ENCODE peak calls at places on chromosomes 11 and 22, in eight cellular contexts. V, H, D, J, L, P, U and W are unnamed samples.

GRCh38 chr11:61270354-61271070 is 24.6 kb downstream of the VWCE start:
- DNase-seq in J (no peak), V (peak), D (no peak), U (peak), L (no peak), H (no peak), P (peak), W (no peak)

GRCh38 chr11:66277475-66278391 is at the start of gene CNIH2:
- DNase-seq in D (no peak), V (no peak), J (peak), U (no peak), P (no peak), H (no peak), L (no peak), W (peak)

GRCh38 chr22:43860126-43860525 is 2.2 kb downstream of the SULT4A1 start:
- DNase-seq in P (no peak), D (no peak), V (no peak), L (no peak), H (no peak), J (no peak), U (no peak), W (no peak)

GRCh38 chr11:44989831-44990566 is 39.3 kb upstream of the TP53I11 start:
- DNase-seq in P (peak), L (no peak), H (no peak), V (no peak), J (peak), D (peak), U (no peak), W (no peak)

GRCh38 chr11:76798656-76799055 is 15.5 kb downstream of the TSKU start:
- DNase-seq in D (no peak), H (no peak), J (no peak), P (no peak), U (no peak), V (no peak), L (no peak), W (no peak)

GRCh38 chr11:30914143-30914762 is 328.1 kb upstream of the MPPED2 start:
- DNase-seq in L (peak), P (peak), V (peak), D (peak), H (no peak), J (peak), U (peak), W (no peak)

GRCh38 chr22:39893526-39893925 is at the start of gene ENTHD1:
- DNase-seq in H (no peak), L (no peak), V (no peak), J (no peak), U (no peak), P (no peak), D (no peak), W (no peak)

GRCh38 chr11:130071211-130071712 is 1.6 kb downstream of the APLP2 start:
- DNase-seq in L (no peak), U (no peak), D (no peak), P (peak), H (no peak), V (peak), J (no peak), W (no peak)

GRCh38 chr11:65329944-65330403 is 3.7 kb upstream of the DPF2 start:
- DNase-seq in H (peak), U (peak), P (peak), L (peak), J (peak), V (peak), D (peak), W (peak)

GRCh38 chr11:291281-292210 is 2.6 kb downstream of the PGGHG start:
- DNase-seq in L (no peak), P (no peak), V (no peak), D (peak), H (no peak), J (no peak), U (no peak), W (no peak)

GRCh38 chr22:25482091-25482760 is 82.2 kb upstream of the GRK3 start:
- DNase-seq in L (no peak), V (no peak), H (no peak), U (no peak), J (peak), D (no peak), P (no peak), W (no peak)

GRCh38 chr11:59191095-59191494 is 19.2 kb downstream of the DTX4 start:
- DNase-seq in H (no peak), U (peak), D (no peak), J (no peak), P (no peak), V (no peak), L (no peak), W (no peak)

GRCh38 chr22:23057331-23057730 is 13.0 kb upstream of the GNAZ start:
- DNase-seq in J (no peak), H (no peak), V (no peak), L (no peak), P (no peak), D (no peak), U (no peak), W (no peak)

GRCh38 chr22:23054531-23055257 is 15.6 kb upstream of the GNAZ start:
- DNase-seq in U (peak), H (no peak), J (no peak), L (no peak), P (no peak), V (no peak), D (no peak), W (peak)

GRCh38 chr22:23053051-23053707 is 17.1 kb upstream of the GNAZ start:
- DNase-seq in P (no peak), D (no peak), J (no peak), V (no peak), H (no peak), L (no peak), U (no peak), W (no peak)

GRCh38 chr22:23055448-23056179 is 14.7 kb upstream of the GNAZ start:
- DNase-seq in V (no peak), D (no peak), U (no peak), P (no peak), H (no peak), L (no peak), J (no peak), W (no peak)

DNA sequence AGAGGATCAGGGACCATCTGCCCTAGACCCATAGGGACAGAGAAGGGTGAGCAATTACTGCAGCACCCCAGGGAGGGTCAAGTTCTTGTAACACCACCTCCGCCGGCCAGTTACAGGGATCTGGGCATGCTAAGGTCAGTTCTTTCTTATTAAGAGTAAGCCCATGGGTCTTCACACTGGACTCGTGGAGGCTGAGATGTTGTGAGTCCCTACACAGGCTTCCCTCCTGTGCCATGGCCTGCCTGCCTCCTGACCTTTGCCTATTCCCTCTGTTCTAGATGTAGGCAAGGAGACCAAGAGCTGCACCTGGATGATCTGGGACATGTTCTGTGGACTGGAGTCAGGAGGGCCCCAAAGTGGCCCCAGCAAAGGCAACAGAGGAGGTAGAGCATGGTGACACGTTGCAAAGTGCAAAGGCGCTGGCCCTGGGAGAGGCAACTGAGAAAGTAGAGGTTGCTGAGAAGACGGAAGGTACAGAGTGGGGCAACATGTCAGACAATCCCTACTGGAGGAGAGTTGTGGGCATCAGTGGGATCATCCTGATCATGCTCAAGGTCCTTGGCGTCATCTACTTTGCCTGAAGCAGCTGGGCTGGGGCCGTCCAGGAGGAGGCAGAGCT is 16.3 kb upstream of the GNAZ start:
- DNase-seq in V (no peak), P (no peak), J (no peak), D (no peak), H (no peak), L (no peak), U (no peak), W (no peak)
- TF ChIP-seq CTCF in V (no peak), P (no peak), J (no peak), D (no peak), H (no peak), L (no peak), U (no peak), W (no peak)

DNA sequence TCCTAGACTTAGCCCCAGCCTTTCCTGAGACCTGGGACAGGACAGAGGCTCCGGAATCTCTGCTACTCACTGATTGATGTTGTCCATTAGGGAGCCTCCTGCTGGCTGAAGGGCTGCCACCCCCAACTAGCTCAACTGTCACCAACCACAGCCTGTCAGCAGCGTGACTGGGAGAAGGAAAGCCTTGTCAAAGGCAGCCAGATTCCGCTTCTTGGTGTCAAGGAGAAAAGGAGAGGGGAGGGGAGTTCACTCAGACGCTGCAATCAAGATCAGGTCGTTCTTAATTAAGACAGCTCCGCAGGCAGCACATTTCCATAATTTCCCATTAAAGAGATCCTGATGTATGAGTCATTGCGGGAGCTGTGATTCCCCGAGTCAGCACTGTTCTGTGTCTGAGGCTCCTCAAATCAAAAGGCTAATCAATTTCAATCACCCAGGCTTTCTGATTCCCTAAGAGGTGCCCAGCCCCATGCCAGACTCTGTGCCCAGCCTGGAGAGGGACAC is 152.8 kb upstream of the ZBED5 start:
- DNase-seq in V (peak), J (peak), L (no peak), U (peak), H (no peak), D (peak), P (peak), W (no peak)
- TF ChIP-seq CTCF in V (no peak), J (peak), L (no peak), U (no peak), H (no peak), D (peak), P (peak), W (no peak)

DNA sequence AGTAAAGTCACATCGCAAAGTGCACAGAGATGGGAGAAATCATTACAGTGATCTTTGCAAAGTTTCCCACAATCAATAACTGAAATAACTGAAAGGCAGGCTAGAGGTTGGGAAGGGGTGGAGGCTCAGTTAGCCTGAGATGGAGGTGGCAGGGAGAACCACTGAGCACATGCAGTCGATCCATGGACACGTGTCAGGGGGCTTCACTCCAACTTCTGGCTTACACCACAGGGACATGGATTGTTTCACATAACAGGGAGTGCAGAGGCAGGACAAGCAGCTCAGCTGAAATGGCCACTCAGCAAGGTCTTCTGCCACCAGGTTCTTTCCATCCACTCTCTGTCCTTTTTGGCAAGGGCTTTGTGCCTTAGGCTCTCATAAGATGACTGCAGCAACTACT is 35.1 kb upstream of the MICAL2 start:
- DNase-seq in V (no peak), J (no peak), H (no peak), U (no peak), P (no peak), L (no peak), D (no peak), W (no peak)
- TF ChIP-seq CTCF in V (no peak), J (no peak), H (no peak), U (no peak), P (no peak), L (no peak), D (no peak), W (no peak)

DNA sequence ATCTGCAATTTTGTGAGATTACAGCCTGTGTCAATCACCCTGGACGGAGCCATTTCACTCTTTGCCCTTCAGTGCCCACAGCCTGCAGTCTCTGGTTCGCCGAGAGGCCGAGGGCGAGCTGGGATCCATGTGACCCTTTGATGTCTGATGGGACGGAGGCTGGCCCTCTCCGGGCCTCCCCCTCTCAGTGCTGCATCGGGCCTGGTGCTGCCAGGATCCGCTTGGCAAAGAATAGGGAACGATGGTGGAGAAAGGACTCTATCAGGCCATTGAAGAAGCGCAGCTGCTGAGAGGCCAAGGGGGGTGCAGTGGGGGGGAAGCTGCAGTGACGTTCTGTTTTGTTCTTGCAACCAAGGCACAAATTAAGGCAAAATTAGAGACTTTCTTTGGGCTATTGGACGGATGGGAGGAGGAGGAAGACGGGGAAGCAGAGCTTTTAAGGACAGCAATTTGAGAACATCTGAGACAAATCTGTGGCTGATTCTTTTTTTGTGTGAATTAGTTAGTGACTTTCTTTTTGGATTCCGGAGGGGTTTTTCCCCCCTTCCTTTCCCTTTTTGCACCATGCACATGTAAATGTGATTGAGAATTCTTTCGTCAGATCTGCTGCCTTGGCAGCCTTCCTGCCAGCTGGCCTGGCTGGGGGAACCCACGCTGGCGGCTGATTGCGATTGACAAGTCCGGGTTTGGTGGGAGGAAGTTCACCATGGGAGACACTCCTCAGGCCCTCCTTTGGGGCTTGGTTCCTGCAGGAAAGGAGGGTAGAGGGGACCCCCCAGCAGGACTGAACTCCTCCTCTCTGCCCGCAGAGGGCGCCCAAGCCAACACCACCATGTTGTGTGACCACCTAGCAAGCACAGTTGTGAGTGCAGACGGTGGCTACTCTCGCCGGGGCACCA is 214.5 kb downstream of the NTM start:
- DNase-seq in L (no peak), D (peak), P (peak), H (no peak), J (peak), V (no peak), U (peak), W (no peak)
- TF ChIP-seq CTCF in L (no peak), D (peak), P (peak), H (no peak), J (no peak), V (peak), U (peak), W (no peak)

GRCh38 chr11:69574383-69575255 is 66.3 kb upstream of the CCND1 start:
- DNase-seq in D (no peak), J (no peak), V (no peak), H (no peak), L (no peak), U (no peak), P (no peak), W (no peak)
- TF ChIP-seq CTCF in D (no peak), J (no peak), V (no peak), H (no peak), L (no peak), U (no peak), P (no peak), W (no peak)

GRCh38 chr22:17869285-17870096 is 95.2 kb upstream of the BID start:
- DNase-seq in L (no peak), J (no peak), V (no peak), D (no peak), P (no peak), U (no peak), H (no peak), W (no peak)
- TF ChIP-seq CTCF in L (no peak), J (no peak), V (no peak), D (no peak), P (no peak), U (no peak), H (no peak), W (no peak)

DNA sequence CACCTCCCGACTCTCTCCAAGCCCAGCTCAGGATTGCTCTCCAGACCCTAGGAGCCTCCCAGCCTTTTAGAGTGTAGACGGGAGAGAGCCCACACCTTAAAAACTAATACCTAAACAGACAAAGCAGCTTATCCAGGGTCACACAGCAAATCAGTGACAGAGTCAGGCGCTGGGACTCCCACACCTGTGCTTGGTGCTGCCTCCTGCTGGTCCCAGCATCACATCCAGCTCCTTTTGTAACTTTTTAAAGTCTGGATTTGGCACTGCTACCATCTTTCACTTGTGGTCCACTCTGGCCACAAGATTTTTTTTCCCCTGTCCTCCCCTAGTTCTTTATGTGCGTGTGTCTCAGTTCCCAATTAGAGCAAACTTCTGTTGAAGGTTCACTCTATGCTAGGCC is 4.7 kb downstream of the ANO1 start:
- DNase-seq in U (no peak), L (no peak), H (no peak), J (no peak), V (no peak), D (no peak), P (no peak), W (no peak)
- TF ChIP-seq CTCF in U (no peak), L (no peak), H (no peak), J (peak), V (peak), D (no peak), P (no peak), W (no peak)

GRCh38 chr11:1882265-1883238 is 9.1 kb downstream of the PRR33 start:
- DNase-seq in J (peak), L (peak), H (no peak), P (peak), D (peak), U (peak), V (peak), W (peak)
- TF ChIP-seq CTCF in J (peak), L (peak), H (peak), P (peak), D (peak), U (peak), V (peak), W (peak)

DNA sequence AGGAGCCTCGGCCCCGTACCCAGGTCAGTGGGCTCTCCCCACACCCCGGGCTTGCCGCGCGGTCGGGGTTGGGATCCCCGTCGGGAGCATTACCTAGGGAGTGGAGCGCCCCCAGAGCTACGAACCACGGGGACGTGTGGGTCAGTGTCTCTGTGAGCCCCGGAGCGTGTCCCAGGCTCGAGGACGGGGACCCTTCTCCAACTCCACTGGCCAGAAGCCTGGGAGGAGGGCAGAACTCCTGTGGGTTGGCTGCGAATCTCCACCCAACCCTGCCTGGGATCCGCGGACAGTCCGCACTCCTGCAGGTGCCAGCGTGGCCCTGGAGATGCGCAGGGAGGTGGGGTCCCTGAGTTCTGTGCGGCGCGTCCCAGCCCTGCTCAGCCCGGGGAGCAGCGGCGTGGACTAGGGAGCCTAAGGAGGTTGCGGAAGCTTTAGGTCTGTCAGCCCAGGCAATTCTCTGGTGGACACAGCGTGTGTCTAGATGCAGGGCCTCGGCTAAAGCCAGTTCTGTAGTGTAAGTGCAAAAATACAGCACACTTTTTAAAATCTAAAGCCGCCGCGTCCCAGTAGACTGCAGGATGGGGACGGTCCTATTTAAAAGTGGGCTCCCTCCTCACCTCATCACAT is 413 bp downstream of the PPFIBP2 start:
- DNase-seq in U (peak), L (peak), D (peak), J (no peak), P (no peak), H (no peak), V (no peak), W (peak)
- TF ChIP-seq CTCF in U (peak), L (no peak), D (no peak), J (no peak), P (no peak), H (no peak), V (no peak), W (no peak)

DNA sequence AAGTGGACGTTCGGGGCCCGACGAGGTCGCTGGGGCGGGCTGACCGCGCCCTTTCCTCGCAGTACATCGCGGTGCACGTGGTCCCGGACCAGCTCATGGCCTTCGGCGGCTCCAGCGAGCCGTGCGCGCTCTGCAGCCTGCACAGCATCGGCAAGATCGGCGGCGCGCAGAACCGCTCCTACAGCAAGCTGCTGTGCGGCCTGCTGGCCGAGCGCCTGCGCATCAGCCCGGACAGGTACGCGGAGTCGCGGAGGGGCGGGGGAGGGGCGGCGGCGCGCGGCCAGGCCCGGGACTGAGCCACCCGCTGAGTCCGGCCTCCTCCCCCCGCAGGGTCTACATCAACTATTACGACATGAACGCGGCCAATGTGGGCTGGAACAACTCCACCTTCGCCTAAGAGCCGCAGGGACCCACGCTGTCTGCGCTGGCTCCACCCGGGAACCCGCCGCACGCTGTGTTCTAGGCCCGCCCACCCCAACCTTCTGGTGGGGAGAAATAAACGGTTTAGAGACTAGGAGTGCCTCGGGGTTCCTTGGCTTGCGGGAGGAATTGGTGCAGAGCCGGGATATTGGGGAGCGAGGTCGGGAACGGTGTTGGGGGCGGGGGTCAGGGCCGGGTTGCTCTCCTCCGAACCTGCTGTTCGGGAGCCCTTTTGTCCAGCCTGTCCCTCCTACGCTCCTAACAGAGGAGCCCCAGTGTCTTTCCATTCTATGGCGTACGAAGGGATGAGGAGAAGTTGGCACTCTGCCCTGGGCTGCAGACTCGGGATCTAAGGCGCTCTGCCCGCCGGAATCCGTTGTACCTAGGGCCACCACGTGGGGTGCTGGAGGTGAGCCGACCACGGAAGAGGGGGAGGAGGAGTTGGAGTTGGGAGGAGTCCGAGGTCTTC is 771 bp downstream of the MIF start:
- DNase-seq in D (peak), U (peak), J (peak), P (peak), L (peak), V (peak), H (peak), W (peak)
- TF ChIP-seq CTCF in D (peak), U (peak), J (peak), P (peak), L (peak), V (peak), H (no peak), W (peak)